ENCODE peak calls at places on chromosomes 13 and 19, in eight cellular contexts. One of them, this sample, is unnamed.

GRCh38 chr19:31597616-31598015 is 248.4 kb upstream of the TSHZ3 start:
- DNase-seq in CD8-positive, alpha-beta T cell: no peak
- DNase-seq in RWPE1: no peak
- DNase-seq in SK-N-SH: no peak
- DNase-seq in heart right ventricle: no peak
- DNase-seq in left lung: no peak
- DNase-seq in cardiac muscle cell: no peak
- DNase-seq in heart left ventricle: no peak
- DNase-seq in this sample: no peak

GRCh38 chr13:114046447-114046846 is 72.6 kb upstream of the C13orf46 start:
- DNase-seq in CD8-positive, alpha-beta T cell: no peak
- DNase-seq in RWPE1: no peak
- DNase-seq in SK-N-SH: no peak
- DNase-seq in heart right ventricle: no peak
- DNase-seq in left lung: no peak
- DNase-seq in cardiac muscle cell: no peak
- DNase-seq in heart left ventricle: no peak
- DNase-seq in this sample: no peak

GRCh38 chr19:3671680-3672574 is 28.3 kb downstream of the PIP5K1C start:
- DNase-seq in CD8-positive, alpha-beta T cell: no peak
- DNase-seq in RWPE1: no peak
- DNase-seq in SK-N-SH: no peak
- DNase-seq in heart right ventricle: no peak
- DNase-seq in left lung: no peak
- DNase-seq in cardiac muscle cell: peak
- DNase-seq in heart left ventricle: peak
- DNase-seq in this sample: no peak

GRCh38 chr19:12075538-12076139 is 11.1 kb downstream of the ZNF844 start:
- DNase-seq in CD8-positive, alpha-beta T cell: no peak
- DNase-seq in RWPE1: no peak
- DNase-seq in SK-N-SH: no peak
- DNase-seq in heart right ventricle: no peak
- DNase-seq in left lung: no peak
- DNase-seq in cardiac muscle cell: no peak
- DNase-seq in heart left ventricle: no peak
- DNase-seq in this sample: no peak

GRCh38 chr19:21143846-21144245 is 2.0 kb downstream of the ZNF431 start:
- DNase-seq in CD8-positive, alpha-beta T cell: no peak
- DNase-seq in RWPE1: peak
- DNase-seq in SK-N-SH: no peak
- DNase-seq in heart right ventricle: no peak
- DNase-seq in left lung: no peak
- DNase-seq in cardiac muscle cell: no peak
- DNase-seq in heart left ventricle: no peak
- DNase-seq in this sample: no peak

GRCh38 chr19:4385291-4386037 is 14.9 kb downstream of the SH3GL1 start:
- DNase-seq in CD8-positive, alpha-beta T cell: no peak
- DNase-seq in RWPE1: no peak
- DNase-seq in SK-N-SH: no peak
- DNase-seq in heart right ventricle: no peak
- DNase-seq in left lung: no peak
- DNase-seq in cardiac muscle cell: no peak
- DNase-seq in heart left ventricle: no peak
- DNase-seq in this sample: no peak

GRCh38 chr13:37403776-37404497 is 194.6 kb downstream of the POSTN start:
- DNase-seq in CD8-positive, alpha-beta T cell: no peak
- DNase-seq in RWPE1: no peak
- DNase-seq in SK-N-SH: no peak
- DNase-seq in heart right ventricle: no peak
- DNase-seq in left lung: no peak
- DNase-seq in cardiac muscle cell: peak
- DNase-seq in heart left ventricle: no peak
- DNase-seq in this sample: no peak

GRCh38 chr13:98207411-98207810 is 30.3 kb upstream of the RNF113B start:
- DNase-seq in CD8-positive, alpha-beta T cell: no peak
- DNase-seq in RWPE1: no peak
- DNase-seq in SK-N-SH: no peak
- DNase-seq in heart right ventricle: no peak
- DNase-seq in left lung: no peak
- DNase-seq in cardiac muscle cell: no peak
- DNase-seq in heart left ventricle: peak
- DNase-seq in this sample: no peak

GRCh38 chr19:10111405-10111811 is at the start of gene P2RY11:
- DNase-seq in CD8-positive, alpha-beta T cell: no peak
- DNase-seq in RWPE1: no peak
- DNase-seq in SK-N-SH: peak
- DNase-seq in heart right ventricle: no peak
- DNase-seq in left lung: no peak
- DNase-seq in cardiac muscle cell: no peak
- DNase-seq in heart left ventricle: no peak
- DNase-seq in this sample: peak

GRCh38 chr19:17338440-17339078 is 1.2 kb downstream of the GTPBP3 start:
- DNase-seq in CD8-positive, alpha-beta T cell: no peak
- DNase-seq in RWPE1: no peak
- DNase-seq in SK-N-SH: no peak
- DNase-seq in heart right ventricle: no peak
- DNase-seq in left lung: peak
- DNase-seq in cardiac muscle cell: no peak
- DNase-seq in heart left ventricle: no peak
- DNase-seq in this sample: no peak

GRCh38 chr13:91203430-91203829 is 144.1 kb upstream of the MIR17HG start:
- DNase-seq in CD8-positive, alpha-beta T cell: no peak
- DNase-seq in RWPE1: no peak
- DNase-seq in SK-N-SH: no peak
- DNase-seq in heart right ventricle: no peak
- DNase-seq in left lung: no peak
- DNase-seq in cardiac muscle cell: no peak
- DNase-seq in heart left ventricle: no peak
- DNase-seq in this sample: no peak

GRCh38 chr13:109211616-109212015 is 574.8 kb downstream of the IRS2 start:
- DNase-seq in CD8-positive, alpha-beta T cell: no peak
- DNase-seq in RWPE1: peak
- DNase-seq in SK-N-SH: peak
- DNase-seq in heart right ventricle: no peak
- DNase-seq in left lung: no peak
- DNase-seq in cardiac muscle cell: no peak
- DNase-seq in heart left ventricle: no peak
- DNase-seq in this sample: no peak

GRCh38 chr13:30616927-30617314 is 799 bp upstream of the USPL1 start:
- DNase-seq in CD8-positive, alpha-beta T cell: no peak
- DNase-seq in RWPE1: peak
- DNase-seq in SK-N-SH: peak
- DNase-seq in heart right ventricle: no peak
- DNase-seq in left lung: peak
- DNase-seq in cardiac muscle cell: peak
- DNase-seq in heart left ventricle: peak
- DNase-seq in this sample: no peak

GRCh38 chr13:30615851-30616311 is 1.8 kb upstream of the USPL1 start:
- DNase-seq in CD8-positive, alpha-beta T cell: no peak
- DNase-seq in RWPE1: peak
- DNase-seq in SK-N-SH: peak
- DNase-seq in heart right ventricle: no peak
- DNase-seq in left lung: no peak
- DNase-seq in cardiac muscle cell: peak
- DNase-seq in heart left ventricle: no peak
- DNase-seq in this sample: no peak

GRCh38 chr13:30618186-30618937 is 642 bp downstream of the USPL1 start:
- DNase-seq in CD8-positive, alpha-beta T cell: peak
- DNase-seq in RWPE1: peak
- DNase-seq in SK-N-SH: no peak
- DNase-seq in heart right ventricle: no peak
- DNase-seq in left lung: peak
- DNase-seq in cardiac muscle cell: no peak
- DNase-seq in heart left ventricle: peak
- DNase-seq in this sample: peak

GRCh38 chr13:30618938-30619289 is 1.2 kb downstream of the USPL1 start:
- DNase-seq in CD8-positive, alpha-beta T cell: no peak
- DNase-seq in RWPE1: peak
- DNase-seq in SK-N-SH: no peak
- DNase-seq in heart right ventricle: no peak
- DNase-seq in left lung: no peak
- DNase-seq in cardiac muscle cell: no peak
- DNase-seq in heart left ventricle: no peak
- DNase-seq in this sample: no peak

DNA sequence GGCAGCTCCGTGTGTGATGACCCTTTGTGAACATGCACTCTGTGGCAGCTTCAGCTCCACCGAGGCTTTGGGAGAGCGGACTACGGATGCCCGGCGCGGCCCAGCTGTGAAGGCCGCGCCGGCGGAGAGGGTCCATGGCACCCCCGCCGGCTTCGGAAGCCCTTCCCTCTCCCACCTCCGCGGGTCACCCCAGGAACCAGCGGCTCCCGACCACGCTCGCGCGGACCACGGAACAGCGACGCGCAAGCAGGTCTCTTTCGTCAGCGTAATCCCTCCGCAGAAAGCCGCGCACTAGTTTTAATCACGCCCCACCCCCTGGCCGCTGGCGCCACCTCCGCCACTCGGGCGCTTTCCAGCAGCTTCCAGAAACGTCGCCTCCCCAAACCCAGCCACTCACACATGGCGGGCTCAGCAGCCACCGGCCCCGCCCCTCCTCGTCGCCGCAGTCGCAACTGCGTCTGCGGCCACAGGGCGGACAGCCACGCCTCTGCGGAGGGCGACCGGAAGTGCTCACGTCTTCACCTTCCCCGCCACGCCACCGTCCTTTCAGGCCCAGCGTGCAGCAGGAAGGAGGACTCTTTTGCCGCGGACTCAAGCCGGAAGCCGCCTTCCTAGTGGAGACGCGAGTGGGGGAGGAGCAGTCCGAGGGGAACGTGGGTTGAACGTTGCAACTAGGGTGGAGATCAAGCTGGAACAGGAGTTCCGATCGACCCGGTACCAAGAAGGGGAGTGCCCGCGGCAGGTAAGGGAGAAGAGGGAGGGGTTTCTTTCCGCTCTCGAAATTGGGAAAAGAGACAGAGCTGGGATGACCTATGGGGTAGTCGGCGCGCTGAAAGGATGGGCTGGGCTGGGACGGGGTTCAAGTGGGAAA is at the start of gene USPL1:
- DNase-seq in CD8-positive, alpha-beta T cell: peak
- DNase-seq in RWPE1: peak
- DNase-seq in SK-N-SH: peak
- DNase-seq in heart right ventricle: peak
- DNase-seq in left lung: peak
- DNase-seq in cardiac muscle cell: peak
- DNase-seq in heart left ventricle: peak
- DNase-seq in this sample: peak
- TF ChIP-seq CTCF in CD8-positive, alpha-beta T cell: no peak
- TF ChIP-seq CTCF in RWPE1: no peak
- TF ChIP-seq CTCF in SK-N-SH: no peak
- TF ChIP-seq CTCF in heart right ventricle: peak
- TF ChIP-seq CTCF in left lung: peak
- TF ChIP-seq CTCF in cardiac muscle cell: no peak
- TF ChIP-seq CTCF in heart left ventricle: peak
- TF ChIP-seq CTCF in this sample: no peak

GRCh38 chr19:1374250-1374577 is 9.5 kb upstream of the NDUFS7 start:
- DNase-seq in CD8-positive, alpha-beta T cell: no peak
- DNase-seq in RWPE1: no peak
- DNase-seq in SK-N-SH: no peak
- DNase-seq in heart right ventricle: no peak
- DNase-seq in left lung: no peak
- DNase-seq in cardiac muscle cell: no peak
- DNase-seq in heart left ventricle: no peak
- DNase-seq in this sample: no peak

GRCh38 chr19:1377965-1378785 is 5.5 kb upstream of the NDUFS7 start:
- DNase-seq in CD8-positive, alpha-beta T cell: no peak
- DNase-seq in RWPE1: no peak
- DNase-seq in SK-N-SH: no peak
- DNase-seq in heart right ventricle: peak
- DNase-seq in left lung: no peak
- DNase-seq in cardiac muscle cell: no peak
- DNase-seq in heart left ventricle: no peak
- DNase-seq in this sample: no peak

GRCh38 chr19:1373534-1374249 is 10.0 kb upstream of the NDUFS7 start:
- DNase-seq in CD8-positive, alpha-beta T cell: no peak
- DNase-seq in RWPE1: no peak
- DNase-seq in SK-N-SH: no peak
- DNase-seq in heart right ventricle: peak
- DNase-seq in left lung: no peak
- DNase-seq in cardiac muscle cell: peak
- DNase-seq in heart left ventricle: peak
- DNase-seq in this sample: no peak

GRCh38 chr19:1377176-1377964 is 6.3 kb upstream of the NDUFS7 start:
- DNase-seq in CD8-positive, alpha-beta T cell: no peak
- DNase-seq in RWPE1: no peak
- DNase-seq in SK-N-SH: no peak
- DNase-seq in heart right ventricle: no peak
- DNase-seq in left lung: no peak
- DNase-seq in cardiac muscle cell: no peak
- DNase-seq in heart left ventricle: no peak
- DNase-seq in this sample: no peak

GRCh38 chr19:1376415-1376805 is 7.3 kb upstream of the NDUFS7 start:
- DNase-seq in CD8-positive, alpha-beta T cell: no peak
- DNase-seq in RWPE1: no peak
- DNase-seq in SK-N-SH: no peak
- DNase-seq in heart right ventricle: no peak
- DNase-seq in left lung: no peak
- DNase-seq in cardiac muscle cell: no peak
- DNase-seq in heart left ventricle: no peak
- DNase-seq in this sample: no peak
- TF ChIP-seq CTCF in CD8-positive, alpha-beta T cell: no peak
- TF ChIP-seq CTCF in RWPE1: no peak
- TF ChIP-seq CTCF in SK-N-SH: no peak
- TF ChIP-seq CTCF in heart right ventricle: no peak
- TF ChIP-seq CTCF in left lung: no peak
- TF ChIP-seq CTCF in cardiac muscle cell: no peak
- TF ChIP-seq CTCF in heart left ventricle: no peak
- TF ChIP-seq CTCF in this sample: no peak

DNA sequence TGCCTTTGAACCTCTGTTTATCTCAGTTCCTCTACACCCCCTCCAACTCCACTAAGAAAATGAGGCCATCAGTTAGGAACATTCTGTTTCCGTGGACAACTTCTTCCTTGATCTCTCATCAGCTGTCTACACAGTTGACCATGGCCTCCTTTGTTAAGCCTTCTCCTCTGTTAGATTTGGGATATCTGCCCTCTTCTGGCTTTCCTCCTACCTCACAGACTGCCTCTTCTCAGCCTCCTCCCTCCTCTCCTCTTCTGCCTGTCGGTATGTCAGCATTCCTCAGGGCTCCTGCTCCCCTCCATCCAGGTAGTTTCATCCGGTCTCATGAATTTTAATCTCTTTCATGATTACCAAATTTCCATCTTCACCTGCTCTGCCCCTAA is 454.9 kb downstream of the FOXO1 start:
- DNase-seq in CD8-positive, alpha-beta T cell: no peak
- DNase-seq in RWPE1: no peak
- DNase-seq in SK-N-SH: no peak
- DNase-seq in heart right ventricle: no peak
- DNase-seq in left lung: no peak
- DNase-seq in cardiac muscle cell: no peak
- DNase-seq in heart left ventricle: no peak
- DNase-seq in this sample: no peak
- TF ChIP-seq CTCF in CD8-positive, alpha-beta T cell: no peak
- TF ChIP-seq CTCF in RWPE1: no peak
- TF ChIP-seq CTCF in SK-N-SH: no peak
- TF ChIP-seq CTCF in heart right ventricle: no peak
- TF ChIP-seq CTCF in left lung: no peak
- TF ChIP-seq CTCF in cardiac muscle cell: no peak
- TF ChIP-seq CTCF in heart left ventricle: no peak
- TF ChIP-seq CTCF in this sample: no peak

GRCh38 chr19:41030651-41031050 is 39.6 kb downstream of the CYP2B6 start:
- DNase-seq in CD8-positive, alpha-beta T cell: no peak
- DNase-seq in RWPE1: no peak
- DNase-seq in SK-N-SH: no peak
- DNase-seq in heart right ventricle: no peak
- DNase-seq in left lung: no peak
- DNase-seq in cardiac muscle cell: no peak
- DNase-seq in heart left ventricle: no peak
- DNase-seq in this sample: no peak
- TF ChIP-seq CTCF in CD8-positive, alpha-beta T cell: no peak
- TF ChIP-seq CTCF in RWPE1: no peak
- TF ChIP-seq CTCF in SK-N-SH: no peak
- TF ChIP-seq CTCF in heart right ventricle: no peak
- TF ChIP-seq CTCF in left lung: no peak
- TF ChIP-seq CTCF in cardiac muscle cell: no peak
- TF ChIP-seq CTCF in heart left ventricle: no peak
- TF ChIP-seq CTCF in this sample: no peak

This sample was measured in activated B cell treated with CpG ODN at 0.5 μM for 24 hours.